ENCODE peak calls at places on chromosomes 6 and 20, in six cellular contexts. One of them, this sample, is unnamed.

GRCh38 chr6:163837681-163838431 is 423.3 kb downstream of the QKI start:
- DNase-seq in stimulated activated naive CD4-positive, alpha-beta T cell treated with Interleukin-2 at 50 U/mL for 16 hours: no peak
- DNase-seq in stimulated activated CD4-positive, alpha-beta T cell treated with anti-CD3 and anti-CD28 coated beads, Interleukin-1b, Interleukin-23, amount 100 ng/mL, for 48 hours: no peak
- DNase-seq in NCI-H187 treated with DMSO at 0.1 percent for 48 hours: no peak
- DNase-seq in tibial nerve: no peak
- DNase-seq in activated CD4-positive, CD25-positive, alpha-beta regulatory T cell: no peak
- DNase-seq in this sample: no peak

GRCh38 chr6:83126807-83127206 is 59.3 kb downstream of the DOP1A start:
- DNase-seq in stimulated activated naive CD4-positive, alpha-beta T cell treated with Interleukin-2 at 50 U/mL for 16 hours: no peak
- DNase-seq in tibial nerve: no peak
- DNase-seq in NCI-H187 treated with DMSO at 0.1 percent for 48 hours: no peak
- DNase-seq in activated CD4-positive, CD25-positive, alpha-beta regulatory T cell: no peak
- DNase-seq in stimulated activated CD4-positive, alpha-beta T cell treated with anti-CD3 and anti-CD28 coated beads, Interleukin-1b, Interleukin-23, amount 100 ng/mL, for 48 hours: no peak
- DNase-seq in this sample: no peak

GRCh38 chr20:20343886-20344381 is 24.0 kb upstream of the INSM1 start:
- DNase-seq in stimulated activated CD4-positive, alpha-beta T cell treated with anti-CD3 and anti-CD28 coated beads, Interleukin-1b, Interleukin-23, amount 100 ng/mL, for 48 hours: no peak
- DNase-seq in tibial nerve: no peak
- DNase-seq in stimulated activated naive CD4-positive, alpha-beta T cell treated with Interleukin-2 at 50 U/mL for 16 hours: no peak
- DNase-seq in NCI-H187 treated with DMSO at 0.1 percent for 48 hours: no peak
- DNase-seq in activated CD4-positive, CD25-positive, alpha-beta regulatory T cell: no peak
- DNase-seq in this sample: no peak

GRCh38 chr6:132072271-132072670 is 121.1 kb upstream of the CCN2 start:
- DNase-seq in stimulated activated naive CD4-positive, alpha-beta T cell treated with Interleukin-2 at 50 U/mL for 16 hours: no peak
- DNase-seq in activated CD4-positive, CD25-positive, alpha-beta regulatory T cell: no peak
- DNase-seq in stimulated activated CD4-positive, alpha-beta T cell treated with anti-CD3 and anti-CD28 coated beads, Interleukin-1b, Interleukin-23, amount 100 ng/mL, for 48 hours: no peak
- DNase-seq in NCI-H187 treated with DMSO at 0.1 percent for 48 hours: no peak
- DNase-seq in tibial nerve: no peak
- DNase-seq in this sample: no peak

GRCh38 chr6:75208564-75209431 is 2.9 kb upstream of the COL12A1 start:
- DNase-seq in activated CD4-positive, CD25-positive, alpha-beta regulatory T cell: peak; percentile 72
- DNase-seq in tibial nerve: peak; percentile 96
- DNase-seq in stimulated activated naive CD4-positive, alpha-beta T cell treated with Interleukin-2 at 50 U/mL for 16 hours: peak; percentile 74
- DNase-seq in stimulated activated CD4-positive, alpha-beta T cell treated with anti-CD3 and anti-CD28 coated beads, Interleukin-1b, Interleukin-23, amount 100 ng/mL, for 48 hours: peak; percentile 80
- DNase-seq in NCI-H187 treated with DMSO at 0.1 percent for 48 hours: no peak
- DNase-seq in this sample: peak; percentile 78

GRCh38 chr20:8406394-8406793 is 274.3 kb downstream of the PLCB1 start:
- DNase-seq in stimulated activated CD4-positive, alpha-beta T cell treated with anti-CD3 and anti-CD28 coated beads, Interleukin-1b, Interleukin-23, amount 100 ng/mL, for 48 hours: no peak
- DNase-seq in stimulated activated naive CD4-positive, alpha-beta T cell treated with Interleukin-2 at 50 U/mL for 16 hours: no peak
- DNase-seq in NCI-H187 treated with DMSO at 0.1 percent for 48 hours: no peak
- DNase-seq in tibial nerve: no peak
- DNase-seq in activated CD4-positive, CD25-positive, alpha-beta regulatory T cell: no peak
- DNase-seq in this sample: no peak

GRCh38 chr6:33584700-33585402 is 4.8 kb upstream of the BAK1 start:
- DNase-seq in tibial nerve: no peak
- DNase-seq in NCI-H187 treated with DMSO at 0.1 percent for 48 hours: no peak
- DNase-seq in stimulated activated CD4-positive, alpha-beta T cell treated with anti-CD3 and anti-CD28 coated beads, Interleukin-1b, Interleukin-23, amount 100 ng/mL, for 48 hours: no peak
- DNase-seq in activated CD4-positive, CD25-positive, alpha-beta regulatory T cell: no peak
- DNase-seq in stimulated activated naive CD4-positive, alpha-beta T cell treated with Interleukin-2 at 50 U/mL for 16 hours: no peak
- DNase-seq in this sample: no peak

GRCh38 chr6:158629376-158630221 is 14.9 kb downstream of the DYNLT1 start:
- DNase-seq in NCI-H187 treated with DMSO at 0.1 percent for 48 hours: no peak
- DNase-seq in activated CD4-positive, CD25-positive, alpha-beta regulatory T cell: no peak
- DNase-seq in stimulated activated CD4-positive, alpha-beta T cell treated with anti-CD3 and anti-CD28 coated beads, Interleukin-1b, Interleukin-23, amount 100 ng/mL, for 48 hours: no peak
- DNase-seq in tibial nerve: no peak
- DNase-seq in stimulated activated naive CD4-positive, alpha-beta T cell treated with Interleukin-2 at 50 U/mL for 16 hours: no peak
- DNase-seq in this sample: no peak

GRCh38 chr20:25270829-25271251 is 23.0 kb downstream of the PYGB start:
- DNase-seq in tibial nerve: no peak
- DNase-seq in stimulated activated CD4-positive, alpha-beta T cell treated with anti-CD3 and anti-CD28 coated beads, Interleukin-1b, Interleukin-23, amount 100 ng/mL, for 48 hours: no peak
- DNase-seq in activated CD4-positive, CD25-positive, alpha-beta regulatory T cell: no peak
- DNase-seq in NCI-H187 treated with DMSO at 0.1 percent for 48 hours: no peak
- DNase-seq in stimulated activated naive CD4-positive, alpha-beta T cell treated with Interleukin-2 at 50 U/mL for 16 hours: no peak
- DNase-seq in this sample: no peak

GRCh38 chr6:132673376-132674094 is 14.6 kb upstream of the TAAR1 start:
- DNase-seq in stimulated activated naive CD4-positive, alpha-beta T cell treated with Interleukin-2 at 50 U/mL for 16 hours: no peak
- DNase-seq in NCI-H187 treated with DMSO at 0.1 percent for 48 hours: no peak
- DNase-seq in activated CD4-positive, CD25-positive, alpha-beta regulatory T cell: no peak
- DNase-seq in tibial nerve: no peak
- DNase-seq in stimulated activated CD4-positive, alpha-beta T cell treated with anti-CD3 and anti-CD28 coated beads, Interleukin-1b, Interleukin-23, amount 100 ng/mL, for 48 hours: no peak
- DNase-seq in this sample: no peak

GRCh38 chr20:38386004-38386403 is 39.7 kb downstream of the LBP start:
- DNase-seq in stimulated activated CD4-positive, alpha-beta T cell treated with anti-CD3 and anti-CD28 coated beads, Interleukin-1b, Interleukin-23, amount 100 ng/mL, for 48 hours: no peak
- DNase-seq in tibial nerve: no peak
- DNase-seq in activated CD4-positive, CD25-positive, alpha-beta regulatory T cell: no peak
- DNase-seq in NCI-H187 treated with DMSO at 0.1 percent for 48 hours: no peak
- DNase-seq in stimulated activated naive CD4-positive, alpha-beta T cell treated with Interleukin-2 at 50 U/mL for 16 hours: no peak
- DNase-seq in this sample: no peak

GRCh38 chr6:29451471-29452193 is 5.2 kb downstream of the OR11A1 start:
- DNase-seq in tibial nerve: no peak
- DNase-seq in activated CD4-positive, CD25-positive, alpha-beta regulatory T cell: no peak
- DNase-seq in stimulated activated naive CD4-positive, alpha-beta T cell treated with Interleukin-2 at 50 U/mL for 16 hours: no peak
- DNase-seq in stimulated activated CD4-positive, alpha-beta T cell treated with anti-CD3 and anti-CD28 coated beads, Interleukin-1b, Interleukin-23, amount 100 ng/mL, for 48 hours: no peak
- DNase-seq in NCI-H187 treated with DMSO at 0.1 percent for 48 hours: no peak
- DNase-seq in this sample: no peak

GRCh38 chr6:21594427-21595264 is 1.1 kb downstream of the SOX4 start:
- DNase-seq in activated CD4-positive, CD25-positive, alpha-beta regulatory T cell: no peak
- DNase-seq in stimulated activated CD4-positive, alpha-beta T cell treated with anti-CD3 and anti-CD28 coated beads, Interleukin-1b, Interleukin-23, amount 100 ng/mL, for 48 hours: peak; percentile 12
- DNase-seq in tibial nerve: peak; percentile 51
- DNase-seq in stimulated activated naive CD4-positive, alpha-beta T cell treated with Interleukin-2 at 50 U/mL for 16 hours: peak; percentile 22
- DNase-seq in NCI-H187 treated with DMSO at 0.1 percent for 48 hours: no peak
- DNase-seq in this sample: peak; percentile 37

GRCh38 chr6:89369009-89369408 is 16.5 kb upstream of the UBE2J1 start:
- DNase-seq in stimulated activated CD4-positive, alpha-beta T cell treated with anti-CD3 and anti-CD28 coated beads, Interleukin-1b, Interleukin-23, amount 100 ng/mL, for 48 hours: no peak
- DNase-seq in stimulated activated naive CD4-positive, alpha-beta T cell treated with Interleukin-2 at 50 U/mL for 16 hours: no peak
- DNase-seq in NCI-H187 treated with DMSO at 0.1 percent for 48 hours: no peak
- DNase-seq in tibial nerve: peak; percentile 26
- DNase-seq in activated CD4-positive, CD25-positive, alpha-beta regulatory T cell: no peak
- DNase-seq in this sample: no peak

GRCh38 chr6:154414021-154414813 is 57.6 kb upstream of the IPCEF1 start:
- DNase-seq in stimulated activated CD4-positive, alpha-beta T cell treated with anti-CD3 and anti-CD28 coated beads, Interleukin-1b, Interleukin-23, amount 100 ng/mL, for 48 hours: no peak
- DNase-seq in stimulated activated naive CD4-positive, alpha-beta T cell treated with Interleukin-2 at 50 U/mL for 16 hours: no peak
- DNase-seq in tibial nerve: no peak
- DNase-seq in NCI-H187 treated with DMSO at 0.1 percent for 48 hours: no peak
- DNase-seq in activated CD4-positive, CD25-positive, alpha-beta regulatory T cell: no peak
- DNase-seq in this sample: no peak

GRCh38 chr6:101776919-101777350 is 383.4 kb downstream of the GRIK2 start:
- DNase-seq in stimulated activated CD4-positive, alpha-beta T cell treated with anti-CD3 and anti-CD28 coated beads, Interleukin-1b, Interleukin-23, amount 100 ng/mL, for 48 hours: no peak
- DNase-seq in tibial nerve: no peak
- DNase-seq in NCI-H187 treated with DMSO at 0.1 percent for 48 hours: no peak
- DNase-seq in activated CD4-positive, CD25-positive, alpha-beta regulatory T cell: no peak
- DNase-seq in stimulated activated naive CD4-positive, alpha-beta T cell treated with Interleukin-2 at 50 U/mL for 16 hours: no peak
- DNase-seq in this sample: no peak

GRCh38 chr6:135066397-135066796 is 11.8 kb upstream of the HBS1L start:
- DNase-seq in tibial nerve: no peak
- DNase-seq in stimulated activated CD4-positive, alpha-beta T cell treated with anti-CD3 and anti-CD28 coated beads, Interleukin-1b, Interleukin-23, amount 100 ng/mL, for 48 hours: no peak
- DNase-seq in stimulated activated naive CD4-positive, alpha-beta T cell treated with Interleukin-2 at 50 U/mL for 16 hours: no peak
- DNase-seq in NCI-H187 treated with DMSO at 0.1 percent for 48 hours: no peak
- DNase-seq in activated CD4-positive, CD25-positive, alpha-beta regulatory T cell: no peak
- DNase-seq in this sample: no peak

GRCh38 chr20:25300496-25301170 is 52.7 kb downstream of the PYGB start:
- DNase-seq in NCI-H187 treated with DMSO at 0.1 percent for 48 hours: no peak
- DNase-seq in activated CD4-positive, CD25-positive, alpha-beta regulatory T cell: no peak
- DNase-seq in stimulated activated CD4-positive, alpha-beta T cell treated with anti-CD3 and anti-CD28 coated beads, Interleukin-1b, Interleukin-23, amount 100 ng/mL, for 48 hours: no peak
- DNase-seq in tibial nerve: no peak
- DNase-seq in stimulated activated naive CD4-positive, alpha-beta T cell treated with Interleukin-2 at 50 U/mL for 16 hours: no peak
- DNase-seq in this sample: no peak

GRCh38 chr20:9052136-9052535 is 16.8 kb upstream of the PLCB4 start:
- DNase-seq in stimulated activated CD4-positive, alpha-beta T cell treated with anti-CD3 and anti-CD28 coated beads, Interleukin-1b, Interleukin-23, amount 100 ng/mL, for 48 hours: no peak
- DNase-seq in NCI-H187 treated with DMSO at 0.1 percent for 48 hours: no peak
- DNase-seq in stimulated activated naive CD4-positive, alpha-beta T cell treated with Interleukin-2 at 50 U/mL for 16 hours: no peak
- DNase-seq in tibial nerve: no peak
- DNase-seq in activated CD4-positive, CD25-positive, alpha-beta regulatory T cell: no peak
- DNase-seq in this sample: no peak

GRCh38 chr6:140897804-140898573 is 1234.7 kb upstream of the GJE1 start:
- DNase-seq in tibial nerve: no peak
- DNase-seq in activated CD4-positive, CD25-positive, alpha-beta regulatory T cell: no peak
- DNase-seq in NCI-H187 treated with DMSO at 0.1 percent for 48 hours: no peak
- DNase-seq in stimulated activated naive CD4-positive, alpha-beta T cell treated with Interleukin-2 at 50 U/mL for 16 hours: no peak
- DNase-seq in stimulated activated CD4-positive, alpha-beta T cell treated with anti-CD3 and anti-CD28 coated beads, Interleukin-1b, Interleukin-23, amount 100 ng/mL, for 48 hours: no peak
- DNase-seq in this sample: no peak

GRCh38 chr6:149761438-149761837 is 11.9 kb downstream of the PCMT1 start:
- DNase-seq in stimulated activated CD4-positive, alpha-beta T cell treated with anti-CD3 and anti-CD28 coated beads, Interleukin-1b, Interleukin-23, amount 100 ng/mL, for 48 hours: no peak
- DNase-seq in activated CD4-positive, CD25-positive, alpha-beta regulatory T cell: no peak
- DNase-seq in stimulated activated naive CD4-positive, alpha-beta T cell treated with Interleukin-2 at 50 U/mL for 16 hours: no peak
- DNase-seq in NCI-H187 treated with DMSO at 0.1 percent for 48 hours: no peak
- DNase-seq in tibial nerve: no peak
- DNase-seq in this sample: no peak

GRCh38 chr20:44324343-44324742 is 12.5 kb upstream of the R3HDML start:
- DNase-seq in stimulated activated CD4-positive, alpha-beta T cell treated with anti-CD3 and anti-CD28 coated beads, Interleukin-1b, Interleukin-23, amount 100 ng/mL, for 48 hours: no peak
- DNase-seq in tibial nerve: no peak
- DNase-seq in stimulated activated naive CD4-positive, alpha-beta T cell treated with Interleukin-2 at 50 U/mL for 16 hours: no peak
- DNase-seq in NCI-H187 treated with DMSO at 0.1 percent for 48 hours: no peak
- DNase-seq in activated CD4-positive, CD25-positive, alpha-beta regulatory T cell: no peak
- DNase-seq in this sample: no peak

GRCh38 chr6:43665376-43665775 is 20.5 kb downstream of the RSPH9 start:
- DNase-seq in stimulated activated naive CD4-positive, alpha-beta T cell treated with Interleukin-2 at 50 U/mL for 16 hours: no peak
- DNase-seq in activated CD4-positive, CD25-positive, alpha-beta regulatory T cell: no peak
- DNase-seq in tibial nerve: no peak
- DNase-seq in NCI-H187 treated with DMSO at 0.1 percent for 48 hours: no peak
- DNase-seq in stimulated activated CD4-positive, alpha-beta T cell treated with anti-CD3 and anti-CD28 coated beads, Interleukin-1b, Interleukin-23, amount 100 ng/mL, for 48 hours: no peak
- DNase-seq in this sample: no peak

GRCh38 chr20:53789913-53790675 is 196.5 kb upstream of the ZNF217 start:
- DNase-seq in tibial nerve: no peak
- DNase-seq in stimulated activated naive CD4-positive, alpha-beta T cell treated with Interleukin-2 at 50 U/mL for 16 hours: no peak
- DNase-seq in activated CD4-positive, CD25-positive, alpha-beta regulatory T cell: no peak
- DNase-seq in NCI-H187 treated with DMSO at 0.1 percent for 48 hours: no peak
- DNase-seq in stimulated activated CD4-positive, alpha-beta T cell treated with anti-CD3 and anti-CD28 coated beads, Interleukin-1b, Interleukin-23, amount 100 ng/mL, for 48 hours: no peak
- DNase-seq in this sample: no peak